ENCODE peak calls at places on chromosomes 12 and 14, in seven cellular contexts. One of them, this sample, is unnamed.

GRCh38 chr12:120830052-120830940 is 73.9 kb downstream of the SPPL3 start:
- DNase-seq in T-helper 17 cell: no peak
- DNase-seq in NCI-H510A: no peak
- DNase-seq in bronchial epithelial cell: no peak
- DNase-seq in NCI-H748 treated with DMSO at 0.1 percent for 48 hours: no peak
- DNase-seq in COR-L47: no peak
- DNase-seq in germinal center: no peak
- DNase-seq in this sample: no peak

GRCh38 chr14:30985796-30986195 is 39.7 kb upstream of the AP4S1 start:
- DNase-seq in T-helper 17 cell: no peak
- DNase-seq in NCI-H510A: no peak
- DNase-seq in bronchial epithelial cell: no peak
- DNase-seq in NCI-H748 treated with DMSO at 0.1 percent for 48 hours: no peak
- DNase-seq in COR-L47: no peak
- DNase-seq in germinal center: no peak
- DNase-seq in this sample: no peak

GRCh38 chr12:98955284-98955683 is 310.2 kb downstream of the APAF1 start:
- DNase-seq in T-helper 17 cell: no peak
- DNase-seq in NCI-H510A: peak
- DNase-seq in bronchial epithelial cell: peak
- DNase-seq in NCI-H748 treated with DMSO at 0.1 percent for 48 hours: no peak
- DNase-seq in COR-L47: no peak
- DNase-seq in germinal center: no peak
- DNase-seq in this sample: peak

GRCh38 chr14:59251811-59252771 is 63.6 kb downstream of the DAAM1 start:
- DNase-seq in T-helper 17 cell: no peak
- DNase-seq in NCI-H510A: no peak
- DNase-seq in bronchial epithelial cell: no peak
- DNase-seq in NCI-H748 treated with DMSO at 0.1 percent for 48 hours: no peak
- DNase-seq in COR-L47: no peak
- DNase-seq in germinal center: no peak
- DNase-seq in this sample: no peak

GRCh38 chr12:98002887-98003493 is 512.4 kb upstream of the TMPO start:
- DNase-seq in T-helper 17 cell: no peak
- DNase-seq in NCI-H510A: no peak
- DNase-seq in bronchial epithelial cell: peak
- DNase-seq in NCI-H748 treated with DMSO at 0.1 percent for 48 hours: peak
- DNase-seq in COR-L47: peak
- DNase-seq in germinal center: peak
- DNase-seq in this sample: peak

GRCh38 chr12:31835276-31835882 is 106.6 kb upstream of the AMN1 start:
- DNase-seq in T-helper 17 cell: no peak
- DNase-seq in NCI-H510A: no peak
- DNase-seq in bronchial epithelial cell: no peak
- DNase-seq in NCI-H748 treated with DMSO at 0.1 percent for 48 hours: no peak
- DNase-seq in COR-L47: no peak
- DNase-seq in germinal center: peak
- DNase-seq in this sample: no peak

GRCh38 chr12:32163596-32163995 is 56.9 kb downstream of the BICD1 start:
- DNase-seq in T-helper 17 cell: no peak
- DNase-seq in NCI-H510A: no peak
- DNase-seq in bronchial epithelial cell: no peak
- DNase-seq in NCI-H748 treated with DMSO at 0.1 percent for 48 hours: no peak
- DNase-seq in COR-L47: no peak
- DNase-seq in germinal center: no peak
- DNase-seq in this sample: no peak

GRCh38 chr14:96051642-96052540 is 12.7 kb downstream of the C14orf132 start:
- DNase-seq in T-helper 17 cell: no peak
- DNase-seq in NCI-H510A: no peak
- DNase-seq in bronchial epithelial cell: peak
- DNase-seq in NCI-H748 treated with DMSO at 0.1 percent for 48 hours: peak
- DNase-seq in COR-L47: peak
- DNase-seq in germinal center: peak
- DNase-seq in this sample: peak

GRCh38 chr12:117854339-117855012 is 114.3 kb downstream of the KSR2 start:
- DNase-seq in T-helper 17 cell: no peak
- DNase-seq in NCI-H510A: no peak
- DNase-seq in bronchial epithelial cell: peak
- DNase-seq in NCI-H748 treated with DMSO at 0.1 percent for 48 hours: peak
- DNase-seq in COR-L47: peak
- DNase-seq in germinal center: peak
- DNase-seq in this sample: peak

GRCh38 chr14:81066672-81067071 is 111.3 kb downstream of the TSHR start:
- DNase-seq in T-helper 17 cell: no peak
- DNase-seq in NCI-H510A: no peak
- DNase-seq in bronchial epithelial cell: no peak
- DNase-seq in NCI-H748 treated with DMSO at 0.1 percent for 48 hours: no peak
- DNase-seq in COR-L47: no peak
- DNase-seq in germinal center: no peak
- DNase-seq in this sample: no peak

GRCh38 chr14:100031506-100032281 is 33.5 kb upstream of the EVL start:
- DNase-seq in T-helper 17 cell: no peak
- DNase-seq in NCI-H510A: no peak
- DNase-seq in bronchial epithelial cell: peak
- DNase-seq in NCI-H748 treated with DMSO at 0.1 percent for 48 hours: no peak
- DNase-seq in COR-L47: no peak
- DNase-seq in germinal center: no peak
- DNase-seq in this sample: no peak

GRCh38 chr14:71666579-71667145 is 265.6 kb upstream of the RGS6 start:
- DNase-seq in T-helper 17 cell: no peak
- DNase-seq in NCI-H510A: no peak
- DNase-seq in bronchial epithelial cell: no peak
- DNase-seq in NCI-H748 treated with DMSO at 0.1 percent for 48 hours: no peak
- DNase-seq in COR-L47: no peak
- DNase-seq in germinal center: no peak
- DNase-seq in this sample: no peak

GRCh38 chr12:106445981-106446380 is 88.4 kb downstream of the POLR3B start:
- DNase-seq in T-helper 17 cell: no peak
- DNase-seq in NCI-H510A: no peak
- DNase-seq in bronchial epithelial cell: no peak
- DNase-seq in NCI-H748 treated with DMSO at 0.1 percent for 48 hours: peak
- DNase-seq in COR-L47: no peak
- DNase-seq in germinal center: no peak
- DNase-seq in this sample: peak

GRCh38 chr14:87990687-87991086 is 2.3 kb downstream of the GALC start:
- DNase-seq in T-helper 17 cell: no peak
- DNase-seq in NCI-H510A: no peak
- DNase-seq in bronchial epithelial cell: no peak
- DNase-seq in NCI-H748 treated with DMSO at 0.1 percent for 48 hours: no peak
- DNase-seq in COR-L47: no peak
- DNase-seq in germinal center: no peak
- DNase-seq in this sample: no peak

GRCh38 chr12:49899921-49900320 is 3.8 kb downstream of the FAIM2 start:
- DNase-seq in T-helper 17 cell: no peak
- DNase-seq in NCI-H510A: no peak
- DNase-seq in bronchial epithelial cell: no peak
- DNase-seq in NCI-H748 treated with DMSO at 0.1 percent for 48 hours: no peak
- DNase-seq in COR-L47: no peak
- DNase-seq in germinal center: no peak
- DNase-seq in this sample: no peak

GRCh38 chr14:61179776-61180398 is 101.3 kb downstream of the TMEM30B start:
- DNase-seq in T-helper 17 cell: no peak
- DNase-seq in NCI-H510A: no peak
- DNase-seq in bronchial epithelial cell: no peak
- DNase-seq in NCI-H748 treated with DMSO at 0.1 percent for 48 hours: no peak
- DNase-seq in COR-L47: no peak
- DNase-seq in germinal center: no peak
- DNase-seq in this sample: no peak

GRCh38 chr12:102478416-102479098 is 1.8 kb downstream of the IGF1 start:
- DNase-seq in T-helper 17 cell: no peak
- DNase-seq in NCI-H510A: no peak
- DNase-seq in bronchial epithelial cell: peak
- DNase-seq in NCI-H748 treated with DMSO at 0.1 percent for 48 hours: peak
- DNase-seq in COR-L47: peak
- DNase-seq in germinal center: no peak
- DNase-seq in this sample: no peak

GRCh38 chr12:42865282-42865681 is 275.7 kb upstream of the PRICKLE1 start:
- DNase-seq in T-helper 17 cell: no peak
- DNase-seq in NCI-H510A: no peak
- DNase-seq in bronchial epithelial cell: no peak
- DNase-seq in NCI-H748 treated with DMSO at 0.1 percent for 48 hours: no peak
- DNase-seq in COR-L47: no peak
- DNase-seq in germinal center: no peak
- DNase-seq in this sample: no peak

GRCh38 chr14:74670726-74671125 is 42.2 kb downstream of the AREL1 start:
- DNase-seq in T-helper 17 cell: no peak
- DNase-seq in NCI-H510A: no peak
- DNase-seq in bronchial epithelial cell: no peak
- DNase-seq in NCI-H748 treated with DMSO at 0.1 percent for 48 hours: no peak
- DNase-seq in COR-L47: no peak
- DNase-seq in germinal center: no peak
- DNase-seq in this sample: no peak

GRCh38 chr12:117872521-117873169 is 96.1 kb downstream of the KSR2 start:
- DNase-seq in T-helper 17 cell: no peak
- DNase-seq in NCI-H510A: no peak
- DNase-seq in bronchial epithelial cell: no peak
- DNase-seq in NCI-H748 treated with DMSO at 0.1 percent for 48 hours: no peak
- DNase-seq in COR-L47: no peak
- DNase-seq in germinal center: no peak
- DNase-seq in this sample: no peak

GRCh38 chr14:21241218-21241819 is 27.9 kb downstream of the HNRNPC start:
- DNase-seq in T-helper 17 cell: no peak
- DNase-seq in NCI-H510A: no peak
- DNase-seq in bronchial epithelial cell: no peak
- DNase-seq in NCI-H748 treated with DMSO at 0.1 percent for 48 hours: no peak
- DNase-seq in COR-L47: no peak
- DNase-seq in germinal center: peak
- DNase-seq in this sample: no peak

GRCh38 chr12:11767029-11767724 is 117.7 kb downstream of the ETV6 start:
- DNase-seq in T-helper 17 cell: no peak
- DNase-seq in NCI-H510A: no peak
- DNase-seq in bronchial epithelial cell: no peak
- DNase-seq in NCI-H748 treated with DMSO at 0.1 percent for 48 hours: no peak
- DNase-seq in COR-L47: no peak
- DNase-seq in germinal center: no peak
- DNase-seq in this sample: no peak

GRCh38 chr12:132218915-132219314 is 74.7 kb downstream of the NOC4L start:
- DNase-seq in T-helper 17 cell: no peak
- DNase-seq in NCI-H510A: no peak
- DNase-seq in bronchial epithelial cell: no peak
- DNase-seq in NCI-H748 treated with DMSO at 0.1 percent for 48 hours: peak
- DNase-seq in COR-L47: peak
- DNase-seq in germinal center: peak
- DNase-seq in this sample: peak

GRCh38 chr12:27870939-27871338 is 90.9 kb upstream of the MANSC4 start:
- DNase-seq in T-helper 17 cell: no peak
- DNase-seq in NCI-H510A: no peak
- DNase-seq in bronchial epithelial cell: no peak
- DNase-seq in NCI-H748 treated with DMSO at 0.1 percent for 48 hours: no peak
- DNase-seq in COR-L47: no peak
- DNase-seq in germinal center: no peak
- DNase-seq in this sample: no peak

GRCh38 chr12:67182551-67182950 is 86.6 kb upstream of the CAND1 start:
- DNase-seq in T-helper 17 cell: no peak
- DNase-seq in NCI-H510A: no peak
- DNase-seq in bronchial epithelial cell: no peak
- DNase-seq in NCI-H748 treated with DMSO at 0.1 percent for 48 hours: no peak
- DNase-seq in COR-L47: no peak
- DNase-seq in germinal center: no peak
- DNase-seq in this sample: no peak

GRCh38 chr12:90280033-90280432 is 571.4 kb upstream of the ATP2B1 start:
- DNase-seq in T-helper 17 cell: no peak
- DNase-seq in NCI-H510A: no peak
- DNase-seq in bronchial epithelial cell: peak
- DNase-seq in NCI-H748 treated with DMSO at 0.1 percent for 48 hours: no peak
- DNase-seq in COR-L47: no peak
- DNase-seq in germinal center: no peak
- DNase-seq in this sample: no peak

GRCh38 chr12:62726471-62726980 is 208.4 kb downstream of the PPM1H start:
- DNase-seq in T-helper 17 cell: no peak
- DNase-seq in NCI-H510A: no peak
- DNase-seq in bronchial epithelial cell: no peak
- DNase-seq in NCI-H748 treated with DMSO at 0.1 percent for 48 hours: no peak
- DNase-seq in COR-L47: no peak
- DNase-seq in germinal center: no peak
- DNase-seq in this sample: no peak

GRCh38 chr14:35287481-35288013 is 4.6 kb upstream of the PSMA6 start:
- DNase-seq in T-helper 17 cell: no peak
- DNase-seq in NCI-H510A: no peak
- DNase-seq in bronchial epithelial cell: peak
- DNase-seq in NCI-H748 treated with DMSO at 0.1 percent for 48 hours: no peak
- DNase-seq in COR-L47: no peak
- DNase-seq in germinal center: no peak
- DNase-seq in this sample: no peak

GRCh38 chr14:33682746-33683145 is 268.1 kb downstream of the EGLN3 start:
- DNase-seq in T-helper 17 cell: no peak
- DNase-seq in NCI-H510A: no peak
- DNase-seq in bronchial epithelial cell: no peak
- DNase-seq in NCI-H748 treated with DMSO at 0.1 percent for 48 hours: no peak
- DNase-seq in COR-L47: no peak
- DNase-seq in germinal center: no peak
- DNase-seq in this sample: no peak

GRCh38 chr12:121138284-121138683 is 5.6 kb downstream of the P2RX7 start:
- DNase-seq in T-helper 17 cell: no peak
- DNase-seq in NCI-H510A: no peak
- DNase-seq in bronchial epithelial cell: no peak
- DNase-seq in NCI-H748 treated with DMSO at 0.1 percent for 48 hours: no peak
- DNase-seq in COR-L47: no peak
- DNase-seq in germinal center: no peak
- DNase-seq in this sample: no peak

GRCh38 chr12:12425616-12426015 is 68.7 kb downstream of the BORCS5 start:
- DNase-seq in T-helper 17 cell: no peak
- DNase-seq in NCI-H510A: no peak
- DNase-seq in bronchial epithelial cell: peak
- DNase-seq in NCI-H748 treated with DMSO at 0.1 percent for 48 hours: no peak
- DNase-seq in COR-L47: no peak
- DNase-seq in germinal center: no peak
- DNase-seq in this sample: no peak